ENCODE peak calls at places on chromosome 13, in five cellular contexts. One of them, this sample, is unnamed.

GRCh38 chr13:39364797-39365468 is 238.1 kb downstream of the LHFPL6 start:
- DNase-seq in body of pancreas: no peak
- DNase-seq in CD8-positive, alpha-beta T cell: no peak
- DNase-seq in A549: no peak
- DNase-seq in tibial nerve: no peak
- DNase-seq in this sample: no peak

GRCh38 chr13:67366533-67366932 is 136.4 kb upstream of the PCDH9 start:
- DNase-seq in body of pancreas: no peak
- DNase-seq in CD8-positive, alpha-beta T cell: no peak
- DNase-seq in A549: peak
- DNase-seq in tibial nerve: no peak
- DNase-seq in this sample: peak

GRCh38 chr13:62482351-62482750 is 1066.7 kb upstream of the PCDH20 start:
- DNase-seq in body of pancreas: no peak
- DNase-seq in CD8-positive, alpha-beta T cell: no peak
- DNase-seq in A549: no peak
- DNase-seq in tibial nerve: no peak
- DNase-seq in this sample: no peak

GRCh38 chr13:32212420-32212819 is 102.7 kb downstream of the ZAR1L start:
- DNase-seq in body of pancreas: no peak
- DNase-seq in CD8-positive, alpha-beta T cell: no peak
- DNase-seq in A549: no peak
- DNase-seq in tibial nerve: no peak
- DNase-seq in this sample: peak

GRCh38 chr13:79481685-79482052 is 714 bp downstream of the NDFIP2 start:
- DNase-seq in body of pancreas: peak
- DNase-seq in CD8-positive, alpha-beta T cell: peak
- DNase-seq in A549: no peak
- DNase-seq in tibial nerve: no peak
- DNase-seq in this sample: no peak

GRCh38 chr13:101527130-101527529 is 74.7 kb downstream of the ITGBL1 start:
- DNase-seq in body of pancreas: no peak
- DNase-seq in CD8-positive, alpha-beta T cell: no peak
- DNase-seq in A549: no peak
- DNase-seq in tibial nerve: no peak
- DNase-seq in this sample: no peak

GRCh38 chr13:48977973-48978372 is 2.3 kb downstream of the FNDC3A start:
- DNase-seq in body of pancreas: no peak
- DNase-seq in CD8-positive, alpha-beta T cell: no peak
- DNase-seq in A549: no peak
- DNase-seq in tibial nerve: no peak
- DNase-seq in this sample: no peak

GRCh38 chr13:49553888-49554287 is 31.5 kb downstream of the RCBTB1 start:
- DNase-seq in body of pancreas: no peak
- DNase-seq in CD8-positive, alpha-beta T cell: no peak
- DNase-seq in A549: no peak
- DNase-seq in tibial nerve: no peak
- DNase-seq in this sample: no peak

GRCh38 chr13:26861951-26862350 is 101.4 kb upstream of the GPR12 start:
- DNase-seq in body of pancreas: no peak
- DNase-seq in CD8-positive, alpha-beta T cell: no peak
- DNase-seq in A549: no peak
- DNase-seq in tibial nerve: no peak
- DNase-seq in this sample: no peak

GRCh38 chr13:41603917-41604316 is 146.6 kb downstream of the RGCC start:
- DNase-seq in body of pancreas: no peak
- DNase-seq in CD8-positive, alpha-beta T cell: no peak
- DNase-seq in A549: peak
- DNase-seq in tibial nerve: no peak
- DNase-seq in this sample: no peak

GRCh38 chr13:46893820-46894533 is 2.9 kb downstream of the HTR2A start:
- DNase-seq in body of pancreas: peak
- DNase-seq in CD8-positive, alpha-beta T cell: peak
- DNase-seq in A549: peak
- DNase-seq in tibial nerve: peak
- DNase-seq in this sample: peak
- H3K4me3 ChIP-seq in body of pancreas: peak
- H3K4me3 ChIP-seq in CD8-positive, alpha-beta T cell: peak
- H3K4me3 ChIP-seq in A549: peak
- H3K4me3 ChIP-seq in tibial nerve: peak
- H3K4me3 ChIP-seq in this sample: peak

DNA sequence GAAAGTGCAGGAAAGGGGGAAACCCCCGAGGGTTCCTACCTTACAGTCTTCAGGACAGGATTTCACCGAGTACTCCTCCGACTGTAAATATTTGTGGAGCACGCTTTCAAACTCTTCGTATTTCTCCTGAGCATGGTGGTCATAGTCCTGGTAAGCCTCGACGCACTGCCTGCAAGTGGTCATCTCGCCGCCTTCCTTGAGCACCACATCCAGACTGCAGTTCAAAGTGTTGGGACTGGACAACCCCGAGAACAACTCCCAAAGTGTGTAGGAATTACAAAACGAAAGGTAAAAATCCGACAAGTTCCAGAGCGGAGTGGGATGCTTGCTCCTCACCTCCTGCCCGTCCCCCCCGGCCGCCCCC is 349.7 kb downstream of the LIG4 start:
- DNase-seq in body of pancreas: no peak
- DNase-seq in CD8-positive, alpha-beta T cell: no peak
- DNase-seq in A549: no peak
- DNase-seq in tibial nerve: no peak
- DNase-seq in this sample: no peak
- H3K4me3 ChIP-seq in body of pancreas: no peak
- H3K4me3 ChIP-seq in CD8-positive, alpha-beta T cell: no peak
- H3K4me3 ChIP-seq in A549: peak
- H3K4me3 ChIP-seq in tibial nerve: no peak
- H3K4me3 ChIP-seq in this sample: peak

DNA sequence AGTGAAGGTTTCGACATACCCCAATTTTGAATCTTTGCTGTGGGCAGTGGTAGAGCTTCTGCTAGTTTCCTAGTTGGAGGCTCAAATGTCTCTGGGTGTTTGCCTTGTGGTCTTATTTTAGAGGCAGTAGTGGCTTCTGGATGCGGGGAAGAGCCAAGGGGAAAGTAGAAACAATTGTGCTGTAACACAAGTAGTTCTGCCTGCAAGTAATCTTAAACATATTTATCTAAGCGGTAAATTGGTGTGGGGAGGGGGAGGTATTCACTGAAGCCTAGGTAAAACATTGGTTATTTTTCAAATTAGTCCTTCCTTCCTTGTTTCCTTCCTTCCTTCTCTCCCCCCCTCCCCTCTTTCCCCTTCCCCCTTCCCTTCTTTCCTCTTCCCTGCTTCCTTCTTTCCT is at the start of gene PCDH20:
- DNase-seq in body of pancreas: no peak
- DNase-seq in CD8-positive, alpha-beta T cell: no peak
- DNase-seq in A549: no peak
- DNase-seq in tibial nerve: no peak
- DNase-seq in this sample: peak
- H3K4me3 ChIP-seq in body of pancreas: no peak
- H3K4me3 ChIP-seq in CD8-positive, alpha-beta T cell: no peak
- H3K4me3 ChIP-seq in A549: peak
- H3K4me3 ChIP-seq in tibial nerve: no peak
- H3K4me3 ChIP-seq in this sample: peak

DNA sequence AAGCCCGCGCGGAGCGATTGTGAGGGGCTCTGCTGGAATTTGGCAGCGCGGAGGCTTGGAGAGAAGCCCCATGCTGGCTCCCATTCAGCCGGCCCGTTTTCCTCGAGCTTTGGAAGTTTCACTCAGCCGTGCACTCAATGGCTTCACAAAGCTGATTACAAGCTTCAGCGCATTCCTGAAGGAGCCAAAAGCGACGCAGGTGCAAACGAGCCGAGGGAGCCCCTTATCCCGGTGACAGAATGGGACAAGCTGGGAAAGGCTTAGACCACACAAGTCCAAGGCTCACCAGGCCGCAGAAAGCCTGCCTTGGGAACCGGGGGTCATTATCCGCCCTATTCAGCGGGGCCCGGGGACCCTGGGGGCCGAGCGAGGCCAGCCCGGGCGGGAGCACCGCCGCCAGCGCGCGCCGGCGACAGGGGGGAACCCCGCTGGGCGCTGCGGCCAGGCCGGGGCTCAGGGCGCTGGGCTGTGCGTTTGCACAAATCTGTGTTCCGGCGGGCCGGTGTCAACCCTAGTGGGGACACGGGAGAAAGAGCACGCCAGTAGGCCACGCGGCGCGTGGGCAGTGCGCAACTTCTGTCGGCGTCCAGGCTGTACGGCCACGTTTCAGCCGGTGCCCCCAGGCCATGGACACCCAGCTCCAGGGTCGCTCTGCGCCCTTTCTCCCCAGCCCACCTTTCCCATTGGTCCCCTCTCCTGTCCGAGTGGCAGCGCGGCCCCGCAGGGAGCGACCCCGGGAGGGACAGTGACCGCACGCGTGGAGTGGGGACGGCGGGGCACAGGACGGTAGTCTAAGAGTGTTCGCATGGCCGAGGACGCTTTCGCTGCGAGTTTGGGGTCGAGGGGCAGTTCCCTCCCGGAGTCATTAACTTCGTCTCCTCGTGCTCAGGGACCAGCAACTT is 37.3 kb downstream of the SOX1 start:
- DNase-seq in body of pancreas: no peak
- DNase-seq in CD8-positive, alpha-beta T cell: no peak
- DNase-seq in A549: no peak
- DNase-seq in tibial nerve: no peak
- DNase-seq in this sample: no peak
- H3K4me3 ChIP-seq in body of pancreas: no peak
- H3K4me3 ChIP-seq in CD8-positive, alpha-beta T cell: no peak
- H3K4me3 ChIP-seq in A549: no peak
- H3K4me3 ChIP-seq in tibial nerve: no peak
- H3K4me3 ChIP-seq in this sample: no peak

GRCh38 chr13:74131206-74131605 is 3.0 kb downstream of the KLF12 start:
- DNase-seq in body of pancreas: peak
- DNase-seq in CD8-positive, alpha-beta T cell: no peak
- DNase-seq in A549: no peak
- DNase-seq in tibial nerve: no peak
- DNase-seq in this sample: no peak
- H3K4me3 ChIP-seq in body of pancreas: no peak
- H3K4me3 ChIP-seq in CD8-positive, alpha-beta T cell: peak
- H3K4me3 ChIP-seq in A549: no peak
- H3K4me3 ChIP-seq in tibial nerve: no peak
- H3K4me3 ChIP-seq in this sample: no peak

GRCh38 chr13:35700661-35701060 is 224.2 kb upstream of the MAB21L1 start:
- DNase-seq in body of pancreas: no peak
- DNase-seq in CD8-positive, alpha-beta T cell: no peak
- DNase-seq in A549: no peak
- DNase-seq in tibial nerve: no peak
- DNase-seq in this sample: no peak
- H3K4me3 ChIP-seq in body of pancreas: no peak
- H3K4me3 ChIP-seq in CD8-positive, alpha-beta T cell: no peak
- H3K4me3 ChIP-seq in A549: no peak
- H3K4me3 ChIP-seq in tibial nerve: no peak
- H3K4me3 ChIP-seq in this sample: no peak

GRCh38 chr13:44271031-44271433 is 102.6 kb upstream of the SERP2 start:
- DNase-seq in body of pancreas: no peak
- DNase-seq in CD8-positive, alpha-beta T cell: no peak
- DNase-seq in A549: peak
- DNase-seq in tibial nerve: peak
- DNase-seq in this sample: no peak
- H3K4me3 ChIP-seq in body of pancreas: no peak
- H3K4me3 ChIP-seq in CD8-positive, alpha-beta T cell: no peak
- H3K4me3 ChIP-seq in A549: no peak
- H3K4me3 ChIP-seq in tibial nerve: no peak
- H3K4me3 ChIP-seq in this sample: no peak

DNA sequence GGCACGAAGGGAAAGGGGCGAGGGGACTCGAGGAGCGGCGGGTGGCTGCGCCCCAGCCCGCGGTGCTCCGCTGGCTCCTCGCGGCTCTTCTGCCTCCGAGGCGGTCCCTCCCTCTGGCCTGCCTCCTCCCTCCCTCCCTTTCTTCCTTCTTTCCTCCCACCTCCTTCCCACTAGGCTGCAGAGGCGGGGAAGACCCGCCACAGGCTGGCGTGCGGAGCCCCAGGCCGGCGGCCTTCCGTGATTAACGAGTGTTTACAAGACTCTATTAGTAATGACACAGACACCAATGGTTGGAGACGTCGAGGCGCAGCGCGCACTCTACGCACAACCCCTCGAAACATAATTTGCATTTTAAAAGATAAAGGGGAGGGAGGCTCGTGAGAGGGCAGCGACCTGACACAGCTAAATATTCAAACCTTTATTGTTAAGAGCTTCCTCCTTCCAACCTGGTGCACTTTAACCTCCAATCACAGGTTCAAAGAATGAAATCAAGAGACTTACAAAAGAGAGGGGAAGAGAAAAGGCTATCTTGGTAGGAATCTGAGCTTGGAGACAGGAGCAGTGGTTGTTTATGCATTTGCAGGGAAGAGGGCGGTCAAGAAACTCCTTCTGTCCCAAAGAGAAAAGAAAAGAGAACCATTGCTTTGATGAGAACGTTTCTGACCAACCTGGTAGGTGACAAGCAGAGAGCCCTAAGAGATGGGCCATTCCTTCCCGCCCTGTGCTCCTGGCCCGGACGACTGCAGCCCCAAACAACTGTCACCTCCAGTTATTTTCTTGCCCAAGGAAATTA is at the start of gene CDX2:
- DNase-seq in body of pancreas: peak
- DNase-seq in CD8-positive, alpha-beta T cell: no peak
- DNase-seq in A549: peak
- DNase-seq in tibial nerve: no peak
- DNase-seq in this sample: no peak
- H3K4me3 ChIP-seq in body of pancreas: peak
- H3K4me3 ChIP-seq in CD8-positive, alpha-beta T cell: no peak
- H3K4me3 ChIP-seq in A549: peak
- H3K4me3 ChIP-seq in tibial nerve: no peak
- H3K4me3 ChIP-seq in this sample: no peak

GRCh38 chr13:51644649-51645048 is 60.4 kb downstream of the WDFY2 start:
- DNase-seq in body of pancreas: peak
- DNase-seq in CD8-positive, alpha-beta T cell: no peak
- DNase-seq in A549: peak
- DNase-seq in tibial nerve: no peak
- DNase-seq in this sample: no peak
- H3K4me3 ChIP-seq in body of pancreas: no peak
- H3K4me3 ChIP-seq in CD8-positive, alpha-beta T cell: no peak
- H3K4me3 ChIP-seq in A549: no peak
- H3K4me3 ChIP-seq in tibial nerve: no peak
- H3K4me3 ChIP-seq in this sample: no peak

DNA sequence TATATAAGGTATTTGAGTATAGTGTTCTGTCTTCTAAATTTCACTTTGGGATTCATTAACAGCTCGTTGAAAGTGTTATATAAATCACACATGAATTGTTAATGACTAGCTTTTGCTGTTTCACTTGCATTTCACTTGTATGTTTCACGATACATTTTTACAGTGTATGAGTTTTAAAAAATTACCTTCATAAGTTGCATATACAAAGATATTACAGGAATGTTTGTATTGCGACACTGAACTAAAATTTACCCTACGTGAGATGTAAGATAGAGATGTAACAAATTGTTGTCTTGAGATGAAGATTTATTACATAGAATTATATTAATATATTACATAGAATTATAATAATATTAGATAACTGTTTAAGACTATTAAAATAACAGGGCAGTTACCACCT is 1.5 kb downstream of the CDC16 start:
- DNase-seq in body of pancreas: no peak
- DNase-seq in CD8-positive, alpha-beta T cell: no peak
- DNase-seq in A549: no peak
- DNase-seq in tibial nerve: no peak
- DNase-seq in this sample: no peak
- H3K4me3 ChIP-seq in body of pancreas: no peak
- H3K4me3 ChIP-seq in CD8-positive, alpha-beta T cell: peak
- H3K4me3 ChIP-seq in A549: peak
- H3K4me3 ChIP-seq in tibial nerve: no peak
- H3K4me3 ChIP-seq in this sample: peak

This sample was measured in astrocyte of the cerebellum.